ENCODE peak calls at places on chromosome 5, in nine cellular contexts. K, J, G, I, M, A, V, W and L are unnamed samples.

GRCh38 chr5:67140413-67140812 is 56.2 kb downstream of the CD180 start:
- DNase-seq in K (no peak), J (no peak), G (no peak), I (no peak), M (no peak), A (no peak), V (no peak), W (no peak), L (no peak)

GRCh38 chr5:178351221-178351825 is 118.7 kb upstream of the PHYKPL start:
- DNase-seq in K (no peak), J (no peak), G (no peak), I (no peak), M (no peak), A (no peak), V (no peak), W (no peak), L (peak)

GRCh38 chr5:63923914-63924313 is 38.3 kb downstream of the HTR1A start:
- DNase-seq in K (no peak), J (peak), G (no peak), I (no peak), M (peak), A (no peak), V (no peak), W (no peak), L (no peak)

GRCh38 chr5:111774525-111774924 is 17.5 kb upstream of the NREP start:
- DNase-seq in K (peak), J (peak), G (no peak), I (peak), M (peak), A (no peak), V (no peak), W (no peak), L (peak)

GRCh38 chr5:38258319-38259061 is at the start of gene EGFLAM:
- DNase-seq in K (no peak), J (peak), G (no peak), I (no peak), M (peak), A (peak), V (no peak), W (peak), L (peak)

GRCh38 chr5:142325677-142326479 is 1.1 kb upstream of the SPRY4 start:
- DNase-seq in K (no peak), J (peak), G (peak), I (peak), M (peak), A (peak), V (peak), W (peak), L (peak)

GRCh38 chr5:108084105-108084504 is 297.8 kb downstream of the FBXL17 start:
- DNase-seq in K (no peak), J (no peak), G (no peak), I (peak), M (peak), A (no peak), V (no peak), W (no peak), L (no peak)

GRCh38 chr5:94693043-94693822 is 74.8 kb downstream of the SLF1 start:
- DNase-seq in K (peak), J (peak), G (no peak), I (peak), M (peak), A (no peak), V (no peak), W (no peak), L (no peak)

GRCh38 chr5:169567079-169567478 is 16.5 kb upstream of the SPDL1 start:
- DNase-seq in K (peak), J (no peak), G (no peak), I (peak), M (peak), A (no peak), V (no peak), W (no peak), L (no peak)

GRCh38 chr5:2725957-2726356 is 25.5 kb downstream of the IRX2 start:
- DNase-seq in K (no peak), J (no peak), G (no peak), I (no peak), M (no peak), A (no peak), V (no peak), W (no peak), L (no peak)

GRCh38 chr5:72109625-72110024 is 2.4 kb downstream of the MAP1B start:
- DNase-seq in K (no peak), J (no peak), G (no peak), I (peak), M (no peak), A (no peak), V (no peak), W (no peak), L (peak)

GRCh38 chr5:10513501-10514442 is 50.1 kb upstream of the ANKRD33B start:
- DNase-seq in K (no peak), J (no peak), G (no peak), I (peak), M (no peak), A (no peak), V (no peak), W (no peak), L (peak)

GRCh38 chr5:11449217-11449616 is 455.0 kb downstream of the CTNND2 start:
- DNase-seq in K (no peak), J (no peak), G (no peak), I (no peak), M (no peak), A (no peak), V (no peak), W (no peak), L (no peak)

GRCh38 chr5:63089147-63089546 is 510.5 kb downstream of the LRRC70 start:
- DNase-seq in K (no peak), J (no peak), G (no peak), I (no peak), M (no peak), A (no peak), V (no peak), W (no peak), L (no peak)